ENCODE peak calls at places on chromosomes 13 and 19, in four cellular contexts. W, L, Y and E are unnamed samples.

GRCh38 chr13:42369071-42369795 is 97.3 kb downstream of the AKAP11 start:
- DNase-seq in Y (no peak), L (no peak), W (no peak), E (no peak)

GRCh38 chr13:110467516-110467915 is 94.0 kb downstream of the RAB20 start:
- DNase-seq in Y (no peak), L (no peak), W (no peak), E (no peak)

GRCh38 chr19:2429917-2430570 is 2.7 kb upstream of the TIMM13 start:
- DNase-seq in W (no peak), L (no peak), Y (no peak), E (no peak)

GRCh38 chr13:27379694-27380596 is 44.5 kb upstream of the GTF3A start:
- DNase-seq in W (peak; percentile 58), Y (peak; percentile 70), L (peak; percentile 75), E (peak; percentile 53)

GRCh38 chr13:33279898-33280549 is 5.5 kb downstream of the STARD13 start:
- DNase-seq in Y (peak; percentile 94), L (peak; percentile 94), W (no peak), E (peak; percentile 89)

GRCh38 chr13:49731766-49732165 is 40.5 kb upstream of the EBPL start:
- DNase-seq in Y (peak; percentile 70), W (no peak), L (peak; percentile 43), E (peak; percentile 85)

GRCh38 chr13:42707003-42707402 is 74.4 kb upstream of the FAM216B start:
- DNase-seq in Y (no peak), W (no peak), L (no peak), E (peak; percentile 42)

GRCh38 chr19:14517840-14518505 is at the start of gene DNAJB1:
- DNase-seq in W (no peak), L (peak; percentile 85), Y (peak; percentile 76), E (peak; percentile 86)

GRCh38 chr19:11578342-11579142 is 1.1 kb upstream of the ACP5 start:
- DNase-seq in L (no peak), Y (no peak), W (no peak), E (no peak)

GRCh38 chr19:11581740-11582139 is 4.3 kb upstream of the ACP5 start:
- DNase-seq in W (no peak), L (no peak), Y (no peak), E (peak; percentile 61)

GRCh38 chr13:30910676-30911075 is 4.6 kb downstream of the MEDAG start:
- DNase-seq in W (no peak), L (no peak), Y (no peak), E (no peak)

GRCh38 chr13:113897966-113898365 is 34.1 kb upstream of the GAS6 start:
- DNase-seq in W (no peak), L (no peak), Y (no peak), E (no peak)

GRCh38 chr19:14639536-14640277 is 34.9 kb downstream of the ADGRE3 start:
- DNase-seq in Y (no peak), L (no peak), W (no peak), E (no peak)

GRCh38 chr13:91702411-91702810 is 304.0 kb downstream of the GPC5 start:
- DNase-seq in W (no peak), L (no peak), Y (no peak), E (no peak)

GRCh38 chr13:33721719-33722118 is 96.2 kb upstream of the RFC3 start:
- DNase-seq in L (no peak), Y (peak; percentile 73), W (no peak), E (peak; percentile 79)

GRCh38 chr19:3642987-3643386 is 16.4 kb upstream of the CACTIN start:
- DNase-seq in Y (no peak), L (no peak), W (no peak), E (no peak)

GRCh38 chr13:73832203-73832602 is 302.0 kb downstream of the KLF12 start:
- DNase-seq in W (peak; percentile 1), Y (no peak), L (no peak), E (no peak)

GRCh38 chr19:51107406-51108065 is 673 bp downstream of the CTU1 start:
- DNase-seq in W (no peak), Y (peak; percentile 55), L (no peak), E (peak; percentile 29)

GRCh38 chr13:100423375-100423774 is 165.2 kb downstream of the GGACT start:
- DNase-seq in Y (peak; percentile 7), W (no peak), L (peak; percentile 50), E (peak; percentile 68)

GRCh38 chr13:90943961-90944360 is 403.5 kb upstream of the MIR17HG start:
- DNase-seq in L (no peak), W (peak; percentile 58), Y (no peak), E (no peak)